ENCODE peak calls at places on chromosomes 16 and 17, in eight cellular contexts. One of them, this sample, is unnamed.

GRCh38 chr17:37177234-37177633 is 198.6 kb upstream of the C17orf78 start:
- DNase-seq in HCT116: no peak
- DNase-seq in body of pancreas: no peak
- DNase-seq in K562: no peak
- DNase-seq in vagina: no peak
- DNase-seq in Peyer's patch: no peak
- DNase-seq in breast epithelium: no peak
- DNase-seq in ovary: no peak
- DNase-seq in this sample: peak; percentile 60

GRCh38 chr17:80879723-80880649 is 111.7 kb upstream of the CHMP6 start:
- DNase-seq in body of pancreas: no peak
- DNase-seq in ovary: no peak
- DNase-seq in HCT116: no peak
- DNase-seq in Peyer's patch: no peak
- DNase-seq in vagina: no peak
- DNase-seq in K562: no peak
- DNase-seq in breast epithelium: peak; percentile 39
- DNase-seq in this sample: no peak

GRCh38 chr16:73057369-73058210 is 9.7 kb upstream of the ZFHX3 start:
- DNase-seq in K562: peak; percentile 43
- DNase-seq in HCT116: no peak
- DNase-seq in body of pancreas: peak; percentile 38
- DNase-seq in vagina: no peak
- DNase-seq in breast epithelium: no peak
- DNase-seq in Peyer's patch: no peak
- DNase-seq in ovary: no peak
- DNase-seq in this sample: no peak

GRCh38 chr17:6428207-6428965 is 6.5 kb downstream of the AIPL1 start:
- DNase-seq in K562: no peak
- DNase-seq in body of pancreas: no peak
- DNase-seq in Peyer's patch: no peak
- DNase-seq in vagina: no peak
- DNase-seq in ovary: no peak
- DNase-seq in breast epithelium: no peak
- DNase-seq in HCT116: no peak
- DNase-seq in this sample: no peak

GRCh38 chr17:71127416-71127815 is 958.1 kb downstream of the KCNJ2 start:
- DNase-seq in body of pancreas: no peak
- DNase-seq in ovary: no peak
- DNase-seq in vagina: no peak
- DNase-seq in breast epithelium: no peak
- DNase-seq in K562: no peak
- DNase-seq in Peyer's patch: no peak
- DNase-seq in HCT116: no peak
- DNase-seq in this sample: no peak

GRCh38 chr17:65554568-65555223 is 6.8 kb downstream of the AXIN2 start:
- DNase-seq in HCT116: no peak
- DNase-seq in Peyer's patch: no peak
- DNase-seq in ovary: no peak
- DNase-seq in K562: no peak
- DNase-seq in breast epithelium: no peak
- DNase-seq in vagina: no peak
- DNase-seq in body of pancreas: no peak
- DNase-seq in this sample: peak; percentile 30

GRCh38 chr17:83176272-83176955 is 97.0 kb downstream of the METRNL start:
- DNase-seq in ovary: no peak
- DNase-seq in K562: no peak
- DNase-seq in breast epithelium: peak; percentile 47
- DNase-seq in Peyer's patch: peak; percentile 12
- DNase-seq in body of pancreas: peak; percentile 3
- DNase-seq in vagina: no peak
- DNase-seq in HCT116: no peak
- DNase-seq in this sample: no peak

GRCh38 chr17:80129006-80129565 is 17.8 kb downstream of the EIF4A3 start:
- DNase-seq in ovary: no peak
- DNase-seq in HCT116: no peak
- DNase-seq in body of pancreas: no peak
- DNase-seq in Peyer's patch: no peak
- DNase-seq in K562: no peak
- DNase-seq in vagina: no peak
- DNase-seq in breast epithelium: no peak
- DNase-seq in this sample: no peak

GRCh38 chr17:61128671-61129115 is 270.9 kb upstream of the TBX2 start:
- DNase-seq in HCT116: no peak
- DNase-seq in ovary: no peak
- DNase-seq in Peyer's patch: no peak
- DNase-seq in K562: no peak
- DNase-seq in body of pancreas: no peak
- DNase-seq in vagina: no peak
- DNase-seq in breast epithelium: no peak
- DNase-seq in this sample: no peak

GRCh38 chr17:19237389-19238166 is 412 bp downstream of the EPN2 start:
- DNase-seq in Peyer's patch: peak; percentile 25
- DNase-seq in HCT116: no peak
- DNase-seq in breast epithelium: peak; percentile 54
- DNase-seq in ovary: peak; percentile 58
- DNase-seq in K562: peak; percentile 65
- DNase-seq in vagina: no peak
- DNase-seq in body of pancreas: peak; percentile 48
- DNase-seq in this sample: peak; percentile 33

GRCh38 chr16:47627056-47627455 is 165.9 kb downstream of the PHKB start:
- DNase-seq in vagina: no peak
- DNase-seq in K562: no peak
- DNase-seq in Peyer's patch: no peak
- DNase-seq in breast epithelium: no peak
- DNase-seq in HCT116: no peak
- DNase-seq in body of pancreas: no peak
- DNase-seq in ovary: no peak
- DNase-seq in this sample: no peak

GRCh38 chr16:10080031-10080772 is 102.0 kb downstream of the GRIN2A start:
- DNase-seq in HCT116: peak; percentile 15
- DNase-seq in vagina: no peak
- DNase-seq in ovary: no peak
- DNase-seq in breast epithelium: peak; percentile 76
- DNase-seq in K562: no peak
- DNase-seq in Peyer's patch: no peak
- DNase-seq in body of pancreas: peak; percentile 51
- DNase-seq in this sample: peak; percentile 57

GRCh38 chr16:29745126-29745852 is 501 bp downstream of the C16orf54 start:
- DNase-seq in vagina: no peak
- DNase-seq in Peyer's patch: peak; percentile 63
- DNase-seq in breast epithelium: no peak
- DNase-seq in ovary: no peak
- DNase-seq in K562: no peak
- DNase-seq in HCT116: no peak
- DNase-seq in body of pancreas: no peak
- DNase-seq in this sample: no peak

GRCh38 chr17:76139801-76140660 is 1.0 kb downstream of the FOXJ1 start:
- DNase-seq in HCT116: no peak
- DNase-seq in ovary: no peak
- DNase-seq in K562: peak; percentile 64
- DNase-seq in body of pancreas: no peak
- DNase-seq in breast epithelium: no peak
- DNase-seq in vagina: no peak
- DNase-seq in Peyer's patch: no peak
- DNase-seq in this sample: no peak

DNA sequence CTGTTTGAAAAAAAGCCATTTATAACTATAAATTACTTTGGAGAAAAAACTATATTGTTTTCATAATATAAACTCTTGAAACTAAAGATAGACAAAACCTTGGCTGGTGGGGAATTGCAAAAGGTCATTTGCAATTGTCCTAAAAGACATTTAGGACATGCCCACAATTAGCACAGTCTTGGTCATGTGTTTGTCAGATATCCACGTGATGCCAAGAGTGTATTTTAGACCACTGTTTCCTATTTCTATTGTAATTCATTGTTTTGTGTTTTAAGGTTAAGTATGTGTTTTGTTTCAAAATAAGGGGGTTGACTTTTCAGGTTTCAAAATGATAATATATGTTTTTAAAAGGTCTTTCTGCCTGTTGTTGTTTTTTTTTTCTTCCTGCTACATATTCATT is 58.8 kb downstream of the COG7 start:
- DNase-seq in HCT116: no peak
- DNase-seq in breast epithelium: no peak
- DNase-seq in body of pancreas: no peak
- DNase-seq in ovary: no peak
- DNase-seq in vagina: no peak
- DNase-seq in K562: no peak
- DNase-seq in Peyer's patch: no peak
- DNase-seq in this sample: no peak
- H3K27ac ChIP-seq in HCT116: no peak overlapping the region
- H3K27ac ChIP-seq in breast epithelium: no peak overlapping the region
- H3K27ac ChIP-seq in body of pancreas: peak overlapping the region; percentile 67
- H3K27ac ChIP-seq in ovary: no peak overlapping the region
- H3K27ac ChIP-seq in vagina: no peak overlapping the region
- H3K27ac ChIP-seq in K562: no peak overlapping the region
- H3K27ac ChIP-seq in Peyer's patch: no peak overlapping the region
- H3K27ac ChIP-seq in this sample: peak overlapping the region; percentile 79

DNA sequence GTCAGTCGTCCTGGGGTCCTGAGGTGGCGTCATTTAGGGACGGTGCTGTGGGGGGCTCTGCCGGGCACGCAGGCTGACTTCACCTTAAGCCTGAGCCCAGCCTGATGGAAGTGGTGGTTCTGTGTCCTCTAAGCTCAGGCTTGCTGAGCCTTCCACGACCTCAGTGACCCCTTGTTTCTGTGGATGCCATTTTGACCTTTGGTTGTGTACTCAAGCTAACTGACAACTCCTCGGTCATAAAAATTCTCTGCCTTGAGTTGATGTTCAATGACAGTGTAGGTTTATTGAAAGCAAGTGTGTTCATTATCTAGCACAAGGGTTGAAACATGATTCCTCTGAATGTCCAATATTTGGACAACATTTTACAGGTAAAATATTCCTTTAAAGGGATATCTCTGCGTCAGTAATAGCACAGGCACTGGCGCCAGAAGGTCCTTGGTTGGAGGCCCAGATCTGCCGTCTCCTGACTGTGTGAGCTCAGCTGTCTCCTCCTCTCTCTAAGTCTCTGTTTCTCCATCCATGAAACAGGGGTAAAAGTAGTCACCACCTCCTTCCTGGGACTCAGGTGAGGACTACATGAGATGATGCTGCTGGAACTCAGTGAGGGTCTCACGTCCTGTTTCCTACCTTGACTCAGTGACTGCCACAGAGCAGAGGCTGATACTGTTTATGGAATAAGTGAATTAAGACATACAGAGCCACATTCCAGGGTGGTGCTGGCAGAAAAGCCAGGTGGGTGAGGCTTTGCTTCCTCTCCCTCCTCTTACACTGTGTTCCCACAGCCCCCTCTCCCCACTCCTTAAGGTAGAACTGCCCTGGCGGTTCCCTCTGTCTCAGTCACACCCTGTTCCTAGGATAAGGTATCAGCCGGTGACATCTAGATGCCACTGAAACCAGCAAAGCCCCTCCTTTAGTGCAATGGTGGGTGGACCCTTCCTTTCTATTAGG is 75.7 kb downstream of the IRF8 start:
- DNase-seq in K562: no peak
- DNase-seq in vagina: no peak
- DNase-seq in Peyer's patch: no peak
- DNase-seq in ovary: no peak
- DNase-seq in HCT116: no peak
- DNase-seq in breast epithelium: no peak
- DNase-seq in body of pancreas: no peak
- DNase-seq in this sample: no peak
- TF ChIP-seq POLR2A in K562: no peak
- TF ChIP-seq POLR2A in vagina: no peak
- TF ChIP-seq POLR2A in Peyer's patch: peak; percentile 23
- TF ChIP-seq POLR2A in ovary: no peak
- TF ChIP-seq POLR2A in HCT116: no peak
- TF ChIP-seq POLR2A in breast epithelium: no peak
- TF ChIP-seq POLR2A in body of pancreas: no peak
- TF ChIP-seq POLR2A in this sample: no peak

GRCh38 chr17:78128616-78129384 is at the start of gene TMC6:
- DNase-seq in breast epithelium: peak; percentile 68
- DNase-seq in HCT116: peak; percentile 64
- DNase-seq in K562: peak; percentile 94
- DNase-seq in ovary: no peak
- DNase-seq in body of pancreas: peak; percentile 67
- DNase-seq in vagina: no peak
- DNase-seq in Peyer's patch: peak; percentile 89
- DNase-seq in this sample: peak; percentile 59
- H3K27ac ChIP-seq in breast epithelium: peak within 1 kb of the TSS; percentile 90
- H3K27ac ChIP-seq in HCT116: peak within 1 kb of the TSS; percentile 95
- H3K27ac ChIP-seq in K562: peak within 1 kb of the TSS; percentile 81
- H3K27ac ChIP-seq in ovary: no peak within 1 kb of the TSS
- H3K27ac ChIP-seq in body of pancreas: peak within 1 kb of the TSS; percentile 91
- H3K27ac ChIP-seq in vagina: peak within 1 kb of the TSS; percentile 79
- H3K27ac ChIP-seq in Peyer's patch: peak within 1 kb of the TSS; percentile 93
- H3K27ac ChIP-seq in this sample: peak within 1 kb of the TSS; percentile 75

GRCh38 chr17:64147110-64148016 is 17.4 kb upstream of the ERN1 start:
- DNase-seq in K562: no peak
- DNase-seq in ovary: peak; percentile 24
- DNase-seq in HCT116: no peak
- DNase-seq in Peyer's patch: no peak
- DNase-seq in body of pancreas: peak; percentile 21
- DNase-seq in vagina: no peak
- DNase-seq in breast epithelium: no peak
- DNase-seq in this sample: no peak

GRCh38 chr17:64145460-64145750 is 15.5 kb upstream of the ERN1 start:
- DNase-seq in body of pancreas: no peak
- DNase-seq in breast epithelium: no peak
- DNase-seq in ovary: no peak
- DNase-seq in K562: no peak
- DNase-seq in HCT116: no peak
- DNase-seq in vagina: no peak
- DNase-seq in Peyer's patch: no peak
- DNase-seq in this sample: no peak

GRCh38 chr17:64148017-64148631 is 18.2 kb upstream of the ERN1 start:
- DNase-seq in ovary: no peak
- DNase-seq in K562: no peak
- DNase-seq in breast epithelium: no peak
- DNase-seq in HCT116: no peak
- DNase-seq in Peyer's patch: no peak
- DNase-seq in vagina: no peak
- DNase-seq in body of pancreas: peak; percentile 14
- DNase-seq in this sample: no peak

GRCh38 chr17:64146418-64147109 is 16.6 kb upstream of the ERN1 start:
- DNase-seq in HCT116: no peak
- DNase-seq in ovary: peak; percentile 70
- DNase-seq in Peyer's patch: peak; percentile 36
- DNase-seq in breast epithelium: peak; percentile 72
- DNase-seq in K562: peak; percentile 69
- DNase-seq in body of pancreas: peak; percentile 67
- DNase-seq in vagina: peak; percentile 94
- DNase-seq in this sample: peak; percentile 85

DNA sequence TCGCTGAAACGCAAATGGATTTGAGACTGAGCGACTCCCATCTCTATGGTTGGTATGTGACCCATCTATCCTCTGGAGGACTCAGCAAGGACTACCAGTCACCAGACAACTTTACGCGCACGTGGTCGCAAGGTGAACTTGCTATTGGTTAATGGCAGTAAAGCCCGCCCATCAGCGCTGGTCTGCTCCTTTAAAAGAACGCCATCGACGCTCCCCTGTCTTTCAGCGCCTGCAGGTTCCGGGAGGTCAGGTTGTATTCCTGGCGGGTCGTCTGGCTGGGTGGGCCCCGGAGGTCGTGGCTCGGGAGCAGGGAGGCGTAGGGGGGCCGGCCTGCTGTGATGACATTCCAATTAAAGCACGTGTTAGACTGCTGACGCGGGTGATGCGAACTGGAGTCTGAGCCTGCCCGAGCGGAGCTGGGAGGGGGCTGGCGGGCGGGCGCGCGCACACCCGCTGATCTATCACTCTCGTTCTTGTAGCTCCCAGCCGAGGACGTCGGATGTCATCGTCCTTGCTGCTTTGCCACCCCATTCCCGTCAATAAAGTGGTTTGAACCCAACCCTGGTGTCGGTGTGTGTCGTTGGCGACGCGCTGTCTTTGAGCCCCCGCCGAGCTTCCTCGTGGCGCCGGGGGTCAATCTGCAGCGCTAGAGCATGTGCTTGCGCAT is 15.9 kb upstream of the ERN1 start:
- DNase-seq in K562: peak; percentile 92
- DNase-seq in Peyer's patch: peak; percentile 98
- DNase-seq in breast epithelium: peak; percentile 97
- DNase-seq in HCT116: peak; percentile 100
- DNase-seq in vagina: peak; percentile 100
- DNase-seq in body of pancreas: peak; percentile 97
- DNase-seq in ovary: peak; percentile 99
- DNase-seq in this sample: peak; percentile 99
- TF ChIP-seq POLR2A in K562: peak; percentile 99
- TF ChIP-seq POLR2A in Peyer's patch: peak; percentile 97
- TF ChIP-seq POLR2A in breast epithelium: peak; percentile 99
- TF ChIP-seq POLR2A in HCT116: peak; percentile 100
- TF ChIP-seq POLR2A in vagina: no peak
- TF ChIP-seq POLR2A in body of pancreas: peak; percentile 100
- TF ChIP-seq POLR2A in ovary: peak; percentile 97
- TF ChIP-seq POLR2A in this sample: no peak

This sample was measured in prostate gland.